ENCODE peak calls at places on chromosome 2, in seven cellular contexts. N is HepG2, B is GM23248, E is endodermal cell, I is fibroblast of lung, U is neural progenitor cell, K is IMR-90. R is an unnamed sample.

GRCh38 chr2:99365661-99366060 is 28.5 kb downstream of the EIF5B start:
- DNase-seq in N (no peak), E (no peak), U (no peak), B (peak; percentile 5), I (no peak), K (peak; percentile 0), R (no peak)

GRCh38 chr2:203683932-203684556 is 22.4 kb upstream of the CD28 start:
- DNase-seq in I (peak; percentile 69), U (no peak), B (peak; percentile 95), N (peak; percentile 71), K (peak; percentile 92), E (no peak), R (no peak)

GRCh38 chr2:397561-398325 is 109.9 kb upstream of the ALKAL2 start:
- DNase-seq in E (peak; percentile 26), K (no peak), N (no peak), I (no peak), U (no peak), B (no peak), R (no peak)

GRCh38 chr2:97726311-97727064 is 13.1 kb downstream of the ZAP70 start:
- DNase-seq in N (no peak), U (no peak), E (peak; percentile 31), B (no peak), I (peak; percentile 4), K (peak; percentile 30), R (no peak)

GRCh38 chr2:75162897-75163296 is 36.4 kb downstream of the TACR1 start:
- DNase-seq in E (no peak), I (no peak), K (no peak), U (no peak), N (no peak), B (no peak), R (no peak)

GRCh38 chr2:186868344-186868743 is 19.4 kb upstream of the ZSWIM2 start:
- DNase-seq in U (no peak), K (no peak), N (no peak), B (no peak), E (no peak), I (peak; percentile 66), R (no peak)

GRCh38 chr2:9240745-9241144 is 34.1 kb downstream of the ASAP2 start:
- DNase-seq in U (no peak), B (no peak), N (no peak), I (no peak), E (no peak), K (no peak), R (no peak)

GRCh38 chr2:41932241-41933034 is 115.4 kb upstream of the PKDCC start:
- DNase-seq in B (peak; percentile 75), K (peak; percentile 93), I (peak; percentile 99), U (no peak), E (no peak), N (no peak), R (no peak)

GRCh38 chr2:225484751-225485150 is 85.2 kb downstream of the NYAP2 start:
- DNase-seq in U (no peak), B (no peak), E (no peak), I (no peak), K (no peak), N (no peak), R (no peak)

GRCh38 chr2:233443511-233444183 is 89.4 kb downstream of the DGKD start:
- DNase-seq in B (peak; percentile 91), E (peak; percentile 90), U (peak; percentile 77), N (peak; percentile 69), I (peak; percentile 86), K (peak; percentile 83), R (no peak)

GRCh38 chr2:239275037-239275685 is 125.7 kb downstream of the HDAC4 start:
- DNase-seq in U (no peak), K (peak; percentile 98), E (peak; percentile 43), B (peak; percentile 99), N (no peak), I (peak; percentile 98), R (no peak)

GRCh38 chr2:111671426-111672150 is 212.4 kb downstream of the ANAPC1 start:
- DNase-seq in N (peak; percentile 33), B (peak; percentile 52), U (no peak), E (peak; percentile 19), I (peak; percentile 63), K (no peak), R (no peak)

GRCh38 chr2:32012872-32013271 is 2.1 kb upstream of the MEMO1 start:
- DNase-seq in N (no peak), E (no peak), B (no peak), U (no peak), K (no peak), I (no peak), R (no peak)

GRCh38 chr2:55165567-55165966 is 66.5 kb downstream of the CLHC1 start:
- DNase-seq in I (peak; percentile 56), B (peak; percentile 89), E (no peak), N (no peak), K (peak; percentile 71), U (no peak), R (no peak)

GRCh38 chr2:98099939-98100743 is 13.2 kb downstream of the VWA3B start:
- DNase-seq in U (no peak), E (no peak), B (no peak), I (no peak), N (no peak), K (no peak), R (no peak)

GRCh38 chr2:95348609-95349567 is 51.7 kb downstream of the KCNIP3 start:
- DNase-seq in N (no peak), B (peak; percentile 55), I (peak; percentile 60), E (no peak), U (no peak), K (peak; percentile 43), R (no peak)
- H3K9ac ChIP-seq in N (no peak overlapping the region), B (no peak overlapping the region), I (no peak overlapping the region), E (no peak overlapping the region), U (no peak overlapping the region), K (no peak overlapping the region), R (no peak overlapping the region)

GRCh38 chr2:45755585-45756330 is 104.3 kb downstream of the PRKCE start:
- DNase-seq in B (peak; percentile 97), K (peak; percentile 90), I (peak; percentile 65), N (no peak), E (no peak), U (peak; percentile 58), R (peak; percentile 22)
- H3K9ac ChIP-seq in B (peak overlapping the region; percentile 71), K (no peak overlapping the region), I (no peak overlapping the region), N (no peak overlapping the region), E (no peak overlapping the region), U (no peak overlapping the region), R (no peak overlapping the region)

GRCh38 chr2:130837811-130838565 is 1.3 kb downstream of the ARHGEF4 start:
- DNase-seq in N (no peak), K (no peak), I (no peak), B (no peak), E (no peak), U (no peak), R (no peak)
- H3K9ac ChIP-seq in N (no peak overlapping the region), K (no peak overlapping the region), I (no peak overlapping the region), B (no peak overlapping the region), E (no peak overlapping the region), U (no peak overlapping the region), R (peak overlapping the region; percentile 86)

GRCh38 chr2:240351826-240352426 is 83.5 kb upstream of the GPC1 start:
- DNase-seq in N (no peak), K (no peak), E (no peak), I (no peak), B (no peak), U (no peak), R (no peak)
- H3K9ac ChIP-seq in N (no peak overlapping the region), K (no peak overlapping the region), E (no peak overlapping the region), I (no peak overlapping the region), B (no peak overlapping the region), U (no peak overlapping the region), R (no peak overlapping the region)

DNA sequence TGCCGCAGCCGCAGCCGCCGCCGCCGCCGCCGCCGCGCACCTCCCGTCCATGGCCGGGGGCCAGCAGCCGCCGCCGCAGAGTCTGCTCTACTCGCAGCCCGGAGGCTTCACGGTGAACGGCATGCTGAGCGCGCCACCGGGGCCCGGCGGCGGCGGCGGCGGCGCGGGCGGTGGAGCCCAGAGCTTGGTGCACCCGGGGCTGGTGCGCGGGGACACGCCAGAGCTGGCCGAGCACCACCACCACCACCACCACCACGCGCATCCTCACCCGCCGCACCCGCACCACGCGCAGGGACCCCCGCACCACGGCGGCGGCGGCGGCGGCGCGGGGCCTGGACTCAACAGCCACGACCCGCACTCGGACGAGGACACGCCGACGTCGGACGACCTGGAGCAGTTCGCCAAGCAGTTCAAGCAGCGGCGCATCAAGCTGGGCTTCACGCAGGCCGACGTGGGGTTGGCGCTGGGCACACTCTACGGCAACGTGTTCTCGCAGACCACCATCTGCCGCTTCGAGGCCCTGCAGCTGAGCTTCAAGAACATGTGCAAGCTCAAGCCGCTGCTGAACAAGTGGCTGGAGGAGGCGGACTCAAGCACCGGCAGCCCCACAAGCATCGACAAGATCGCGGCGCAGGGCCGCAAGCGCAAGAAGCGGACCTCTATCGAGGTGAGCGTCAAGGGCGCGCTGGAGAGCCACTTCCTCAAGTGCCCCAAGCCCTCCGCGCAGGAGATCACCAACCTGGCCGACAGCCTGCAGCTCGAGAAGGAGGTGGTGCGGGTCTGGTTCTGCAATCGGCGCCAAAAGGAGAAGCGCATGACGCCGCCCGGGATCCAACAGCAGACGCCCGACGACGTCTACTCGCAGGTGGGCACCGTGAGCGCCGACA is 2.4 kb downstream of the POU3F3 start:
- DNase-seq in E (peak; percentile 80), I (no peak), K (no peak), B (no peak), N (no peak), U (peak; percentile 48), R (no peak)
- H3K9ac ChIP-seq in E (no peak overlapping the region), I (no peak overlapping the region), K (no peak overlapping the region), B (no peak overlapping the region), N (no peak overlapping the region), U (no peak overlapping the region), R (peak overlapping the region; percentile 56)

GRCh38 chr2:176584333-176584732 is 315.1 kb downstream of the MTX2 start:
- DNase-seq in N (no peak), I (no peak), B (peak; percentile 82), U (no peak), E (no peak), K (peak; percentile 66), R (no peak)

GRCh38 chr2:176582183-176582582 is 312.9 kb downstream of the MTX2 start:
- DNase-seq in I (no peak), B (no peak), K (no peak), U (no peak), E (no peak), N (no peak), R (no peak)

GRCh38 chr2:176585291-176585690 is 316.0 kb downstream of the MTX2 start:
- DNase-seq in N (no peak), E (no peak), U (no peak), I (no peak), B (no peak), K (no peak), R (no peak)

GRCh38 chr2:176582990-176583481 is 313.8 kb downstream of the MTX2 start:
- DNase-seq in N (peak; percentile 9), K (peak; percentile 97), B (peak; percentile 97), E (no peak), I (peak; percentile 89), U (no peak), R (peak; percentile 11)

GRCh38 chr2:176583530-176584101 is 314.4 kb downstream of the MTX2 start:
- DNase-seq in U (no peak), N (no peak), B (peak; percentile 84), E (no peak), I (peak; percentile 2), K (peak; percentile 31), R (no peak)
- H3K9ac ChIP-seq in U (no peak overlapping the region), N (no peak overlapping the region), B (peak overlapping the region; percentile 70), E (no peak overlapping the region), I (no peak overlapping the region), K (no peak overlapping the region), R (no peak overlapping the region)

DNA sequence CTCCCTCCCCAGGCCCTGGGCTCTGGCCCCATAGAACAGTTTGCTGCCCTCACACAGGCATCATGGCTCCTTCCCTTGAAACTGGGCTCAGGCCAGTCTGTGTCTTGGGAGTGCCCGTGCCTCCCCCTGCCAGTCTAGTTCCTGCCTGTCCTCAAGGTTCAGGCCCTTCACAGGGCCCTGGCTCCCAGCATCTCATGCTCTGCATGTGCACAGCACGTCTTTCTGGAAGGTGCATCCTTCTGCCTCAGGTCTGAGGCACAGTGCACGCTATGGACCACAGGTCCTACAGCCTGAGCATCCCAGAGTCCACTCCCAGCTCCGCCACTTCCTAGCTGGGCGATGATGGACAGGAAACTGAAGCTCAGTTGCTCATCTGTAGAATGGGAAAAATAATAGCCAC is 35.6 kb upstream of the FOSL2 start:
- DNase-seq in E (no peak), I (no peak), U (no peak), K (no peak), B (peak; percentile 20), N (no peak), R (no peak)
- H3K9ac ChIP-seq in E (no peak overlapping the region), I (no peak overlapping the region), U (no peak overlapping the region), K (no peak overlapping the region), B (no peak overlapping the region), N (no peak overlapping the region), R (no peak overlapping the region)